ENCODE peak calls at places on chromosomes 3 and 15, in seven cellular contexts. V is astrocyte of the spinal cord, D is WTC11, R is bronchial epithelial cell, G is GM10248, Y is endothelial cell, U is RWPE1. L is an unnamed sample.

GRCh38 chr3:129632977-129633376 is 26.5 kb upstream of the PLXND1 start:
- DNase-seq in D (no peak), Y (no peak), R (no peak), U (no peak), V (no peak), G (no peak), L (no peak)

GRCh38 chr3:101950985-101951733 is 101.8 kb downstream of the NFKBIZ start:
- DNase-seq in V (no peak), G (no peak), U (peak; percentile 27), R (peak; percentile 85), Y (no peak), D (no peak), L (no peak)

GRCh38 chr15:85554852-85555521 is 174.6 kb downstream of the AKAP13 start:
- DNase-seq in Y (no peak), V (no peak), G (no peak), D (no peak), U (no peak), R (no peak), L (no peak)

GRCh38 chr3:72990701-72991395 is 5.8 kb upstream of the PPP4R2 start:
- DNase-seq in G (no peak), V (no peak), Y (no peak), R (no peak), U (no peak), D (no peak), L (no peak)

GRCh38 chr3:159169828-159170227 is 368.0 kb downstream of the MFSD1 start:
- DNase-seq in U (peak; percentile 39), R (peak; percentile 92), V (peak; percentile 83), Y (no peak), D (no peak), G (no peak), L (no peak)

GRCh38 chr3:184145120-184145524 is 10.0 kb downstream of the EIF2B5 start:
- DNase-seq in Y (peak; percentile 28), V (peak; percentile 48), U (peak; percentile 82), G (no peak), D (peak; percentile 66), R (peak; percentile 80), L (peak; percentile 40)

GRCh38 chr3:146130881-146131371 is 30.1 kb downstream of the PLOD2 start:
- DNase-seq in Y (no peak), U (no peak), V (peak; percentile 61), G (no peak), R (no peak), D (no peak), L (no peak)

GRCh38 chr3:135915206-135915605 is 50.3 kb upstream of the PPP2R3A start:
- DNase-seq in U (no peak), G (no peak), R (no peak), D (no peak), Y (no peak), V (no peak), L (no peak)

GRCh38 chr3:186105543-186105942 is 3.3 kb downstream of the ETV5 start:
- DNase-seq in Y (no peak), D (no peak), R (no peak), U (no peak), G (peak; percentile 36), V (no peak), L (no peak)

GRCh38 chr3:44048196-44048924 is 193.3 kb upstream of the TOPAZ1 start:
- DNase-seq in U (no peak), Y (no peak), G (peak; percentile 31), R (peak; percentile 46), V (peak; percentile 67), D (no peak), L (no peak)

GRCh38 chr3:142694225-142694624 is 29.6 kb upstream of the TRPC1 start:
- DNase-seq in U (no peak), G (no peak), D (no peak), V (no peak), R (peak; percentile 78), Y (no peak), L (no peak)

GRCh38 chr15:90638241-90638691 is 78.9 kb upstream of the BLM start:
- DNase-seq in D (no peak), V (no peak), U (no peak), R (no peak), Y (no peak), G (no peak), L (no peak)

GRCh38 chr3:177111541-177111949 is 85.7 kb downstream of the TBL1XR1 start:
- DNase-seq in V (no peak), Y (no peak), G (no peak), R (peak; percentile 51), D (no peak), U (peak; percentile 7), L (no peak)

GRCh38 chr3:50375200-50375931 is 16.0 kb upstream of the TMEM115 start:
- DNase-seq in V (no peak), G (no peak), D (peak; percentile 46), U (no peak), R (no peak), Y (no peak), L (no peak)

GRCh38 chr15:71660501-71660900 is 149.9 kb upstream of the NR2E3 start:
- DNase-seq in U (no peak), G (no peak), V (no peak), R (no peak), Y (no peak), D (no peak), L (peak; percentile 29)

GRCh38 chr15:89171136-89172072 is 50.0 kb downstream of the RLBP1 start:
- DNase-seq in V (peak; percentile 48), D (peak; percentile 83), Y (peak; percentile 78), U (peak; percentile 33), R (peak; percentile 44), G (peak; percentile 33), L (peak; percentile 70)

GRCh38 chr3:150582620-150583019 is 20.5 kb upstream of the SELENOT start:
- DNase-seq in G (peak; percentile 42), D (no peak), Y (no peak), U (no peak), R (no peak), V (no peak), L (no peak)

GRCh38 chr3:150581174-150581573 is 21.9 kb upstream of the SELENOT start:
- DNase-seq in G (no peak), D (no peak), R (no peak), V (no peak), U (no peak), Y (no peak), L (no peak)

GRCh38 chr3:150583028-150583427 is 20.1 kb upstream of the SELENOT start:
- DNase-seq in Y (no peak), U (no peak), R (no peak), D (no peak), V (no peak), G (peak; percentile 56), L (no peak)

DNA sequence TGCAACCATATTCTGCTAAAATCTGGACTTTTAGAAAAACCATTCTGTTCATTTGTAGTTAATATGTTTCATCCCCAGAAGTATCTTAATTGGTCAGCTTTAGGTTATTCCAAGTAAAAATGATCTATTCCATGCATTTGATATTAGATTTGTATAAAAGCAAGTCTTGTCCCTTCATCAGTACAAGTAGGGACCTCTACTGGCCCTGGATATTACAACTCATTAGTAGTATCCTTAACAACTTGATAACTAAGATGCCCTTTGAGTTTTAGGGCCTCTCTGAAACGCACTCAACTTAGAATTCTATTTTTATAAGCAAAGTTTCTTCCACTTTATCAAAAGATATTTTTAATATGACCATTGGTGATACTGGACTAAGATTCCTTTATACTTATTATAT is 25.3 kb upstream of the SELENOT start:
- DNase-seq in V (no peak), Y (no peak), R (peak; percentile 15), U (no peak), D (no peak), G (no peak), L (no peak)
- TF ChIP-seq CTCF in V (peak; percentile 11), Y (no peak), R (no peak), U (no peak), D (no peak), G (no peak), L (no peak)

DNA sequence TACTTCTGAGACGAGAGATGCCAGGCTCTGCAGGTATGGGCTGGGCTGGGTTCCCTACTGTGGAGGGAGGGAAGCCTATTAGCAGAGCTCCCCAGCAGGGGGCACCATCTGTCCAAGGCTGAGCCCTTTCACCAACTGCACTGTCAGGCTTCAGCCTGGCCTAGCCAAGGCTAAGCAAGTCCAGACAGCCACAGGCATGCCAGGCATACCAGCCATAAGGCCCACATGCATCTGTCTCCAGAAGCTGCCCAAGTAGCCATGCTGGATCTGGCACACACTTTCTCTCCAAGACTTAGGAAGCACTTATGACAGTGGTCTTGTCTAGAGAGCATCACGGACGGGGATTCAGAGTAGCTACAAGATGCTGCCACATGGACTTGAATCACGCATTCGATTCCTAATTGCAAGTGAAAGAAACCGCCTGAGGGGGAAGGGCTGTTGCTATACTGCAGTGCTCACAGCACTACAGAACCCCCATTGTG is 28.3 kb downstream of the RUVBL1 start:
- DNase-seq in Y (peak; percentile 89), G (peak; percentile 84), R (peak; percentile 94), V (peak; percentile 83), U (peak; percentile 88), D (peak; percentile 80), L (peak; percentile 91)
- TF ChIP-seq CTCF in Y (peak; percentile 71), G (peak; percentile 88), R (peak; percentile 96), V (peak; percentile 86), U (peak; percentile 83), D (peak; percentile 41), L (peak; percentile 74)

DNA sequence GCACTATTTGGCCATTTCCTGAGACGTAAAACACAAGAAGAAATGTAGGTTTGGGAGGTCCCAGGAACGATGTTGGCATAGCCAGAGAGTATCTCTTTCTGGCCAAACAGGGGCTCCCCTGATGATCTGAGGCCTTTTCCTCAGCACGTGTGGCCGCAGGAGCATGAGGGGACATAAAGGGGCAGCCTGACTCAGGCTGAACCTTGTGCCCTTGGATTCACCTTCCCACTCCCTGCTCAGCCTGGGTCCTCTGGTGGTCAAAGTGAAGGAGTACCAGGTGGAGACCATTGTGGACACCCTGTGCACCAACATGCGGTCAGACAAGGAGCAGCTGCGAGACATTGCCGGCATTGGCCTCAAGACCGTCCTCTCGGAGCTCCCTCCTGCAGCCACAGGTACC is 10.6 kb downstream of the CAND2 start:
- DNase-seq in G (no peak), D (no peak), R (no peak), V (no peak), U (no peak), Y (no peak), L (no peak)
- TF ChIP-seq CTCF in G (no peak), D (no peak), R (no peak), V (no peak), U (no peak), Y (no peak), L (no peak)

DNA sequence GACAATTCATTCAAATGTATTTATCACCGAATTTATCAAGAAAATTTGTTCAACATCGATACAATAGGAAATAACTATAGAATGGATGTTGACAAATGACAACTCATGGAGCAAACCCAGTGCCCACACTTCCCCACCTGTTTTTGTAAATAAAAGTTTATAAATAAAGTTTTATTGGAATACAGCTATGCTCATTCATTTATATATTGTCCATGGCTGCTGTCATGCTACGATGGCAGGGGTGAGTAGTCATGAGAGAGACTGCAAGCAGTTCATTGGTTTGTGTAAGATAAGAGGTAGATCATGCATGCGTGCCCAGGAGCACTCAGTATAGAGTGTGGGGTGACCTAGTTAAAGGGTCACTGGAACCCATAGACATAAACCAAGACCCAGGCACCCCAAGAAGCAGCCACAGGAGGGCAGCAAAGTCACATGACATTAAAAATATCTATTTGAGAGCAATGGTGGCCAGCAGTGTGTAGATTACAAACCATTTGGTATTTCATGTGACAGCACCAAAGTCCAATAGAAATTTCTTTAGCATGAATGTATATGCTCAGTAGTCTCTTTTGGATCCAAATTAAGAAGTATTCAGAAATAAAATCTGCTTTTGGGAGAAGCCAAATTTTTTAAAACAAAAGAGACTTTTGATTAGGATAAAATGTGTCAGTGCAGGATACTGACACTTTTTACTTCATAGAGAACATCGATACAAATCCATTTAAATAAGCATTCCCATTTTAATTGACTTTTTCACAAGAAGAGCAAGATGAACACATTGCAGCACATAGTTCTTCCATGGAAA is 794.8 kb downstream of the MCTP2 start:
- DNase-seq in R (peak; percentile 47), G (no peak), V (peak; percentile 75), Y (peak; percentile 73), D (peak; percentile 72), U (peak; percentile 65), L (peak; percentile 70)
- TF ChIP-seq CTCF in R (peak; percentile 67), G (peak; percentile 22), V (peak; percentile 76), Y (peak; percentile 61), D (peak; percentile 35), U (peak; percentile 77), L (peak; percentile 61)